ENCODE peak calls at places on chromosomes 12 and 14, in six cellular contexts. Q is Daoy; N is activated CD8-positive, alpha-beta memory T cell treated with anti-CD3 and anti-CD28 coated beads for 24 hours; J is stimulated activated CD8-positive, alpha-beta memory T cell treated with anti-CD3 and anti-CD28 coated beads, Interleukin-2, amount 100 ng/mL, for 48 hours; I is EH; X is activated T-helper 1 cell treated with Interleukin-2 at 50 U/mL for 16 hours. Y is an unnamed sample.

GRCh38 chr12:51974646-51975045 is 23.1 kb downstream of the ACVR1B start:
- DNase-seq in X (no peak), J (no peak), Q (no peak), N (no peak), I (no peak), Y (no peak)

GRCh38 chr14:68795602-68796417 is 2.9 kb upstream of the ZFP36L1 start:
- DNase-seq in J (no peak), I (peak), N (peak), X (peak), Q (peak), Y (peak)

GRCh38 chr14:104284636-104285482 is 146.5 kb downstream of the KIF26A start:
- DNase-seq in N (no peak), Q (no peak), I (no peak), X (no peak), J (no peak), Y (no peak)

GRCh38 chr12:89236237-89236636 is 116.1 kb downstream of the DUSP6 start:
- DNase-seq in N (no peak), X (no peak), I (peak), J (no peak), Q (peak), Y (no peak)

GRCh38 chr12:55833056-55833455 is 3.7 kb upstream of the DNAJC14 start:
- DNase-seq in J (no peak), Q (no peak), I (no peak), X (no peak), N (no peak), Y (no peak)

GRCh38 chr14:53925201-53925766 is 31.3 kb downstream of the BMP4 start:
- DNase-seq in J (no peak), X (no peak), I (peak), Q (no peak), N (no peak), Y (no peak)

GRCh38 chr14:64943981-64944520 is 1.5 kb upstream of the GPX2 start:
- DNase-seq in Q (no peak), J (no peak), N (peak), I (no peak), X (no peak), Y (no peak)

GRCh38 chr12:20950248-20950647 is 139.7 kb downstream of the SLCO1B3 start:
- DNase-seq in N (no peak), I (peak), Q (no peak), J (no peak), X (no peak), Y (no peak)

GRCh38 chr14:23364164-23364571 is 804 bp downstream of the EFS start:
- DNase-seq in X (no peak), J (no peak), Q (no peak), N (no peak), I (peak), Y (peak)

GRCh38 chr14:63777024-63777423 is 49.2 kb upstream of the SGPP1 start:
- DNase-seq in X (no peak), Q (peak), J (no peak), N (no peak), I (peak), Y (no peak)

Y was measured in DMS153.